ENCODE peak calls at places on chromosomes 3 and 15, in seven cellular contexts. F is GM13977, S is IMR-90, P is iris pigment epithelial cell, B is NCI-H226, J is pulmonary artery endothelial cell, Q is NCI-H524. A is an unnamed sample.
A peak's percentile ranks its signal among the peaks of the same experiment; 100 is the strongest.

GRCh38 chr3:186216903-186217819 is 108.3 kb upstream of the ETV5 start:
- DNase-seq in Q (peak; percentile 66), P (no peak), J (no peak), B (no peak), S (no peak), F (no peak), A (no peak)

GRCh38 chr15:52100807-52101206 is 11.8 kb downstream of the BCL2L10 start:
- DNase-seq in P (peak; percentile 97), F (no peak), S (peak; percentile 94), B (peak; percentile 86), J (peak; percentile 67), Q (no peak), A (no peak)

GRCh38 chr15:99719096-99719541 is 14.1 kb downstream of the LYSMD4 start:
- DNase-seq in B (no peak), P (peak; percentile 95), S (peak; percentile 87), Q (no peak), F (peak; percentile 79), J (no peak), A (no peak)

GRCh38 chr15:39238443-39238842 is 342.4 kb upstream of the THBS1 start:
- DNase-seq in J (no peak), B (no peak), F (no peak), Q (no peak), P (no peak), S (no peak), A (no peak)

GRCh38 chr15:27843146-27843545 is 256.0 kb downstream of the OCA2 start:
- DNase-seq in B (no peak), Q (no peak), J (no peak), F (no peak), P (no peak), S (no peak), A (no peak)

GRCh38 chr3:46029953-46030543 is 2.8 kb upstream of the XCR1 start:
- DNase-seq in J (no peak), Q (no peak), S (no peak), P (no peak), B (no peak), F (no peak), A (no peak)

GRCh38 chr3:144343343-144343742 is 371.7 kb downstream of the DIPK2A start:
- DNase-seq in B (no peak), S (no peak), F (no peak), P (no peak), Q (no peak), J (no peak), A (no peak)

GRCh38 chr3:102295756-102296155 is 139.1 kb upstream of the ZPLD1 start:
- DNase-seq in B (no peak), S (no peak), P (no peak), J (no peak), Q (no peak), F (no peak), A (no peak)

GRCh38 chr3:150319900-150320299 is 88.2 kb upstream of the TSC22D2 start:
- DNase-seq in J (no peak), B (peak; percentile 96), P (peak; percentile 99), S (peak; percentile 96), F (no peak), Q (peak; percentile 25), A (peak; percentile 39)

GRCh38 chr3:156098437-156099035 is 21.8 kb upstream of the KCNAB1 start:
- DNase-seq in Q (no peak), B (no peak), S (no peak), J (no peak), P (no peak), F (no peak), A (no peak)

GRCh38 chr15:72682772-72683171 is 3.2 kb downstream of the HIGD2B start:
- DNase-seq in J (no peak), Q (no peak), P (no peak), S (no peak), B (no peak), F (no peak), A (no peak)